ENCODE peak calls at places on chromosome 2, in ten cellular contexts. Q is GM12891; C is fibroblast of the conjunctiva; I is colonic mucosa; W is GOT3; J is stimulated activated naive CD8-positive, alpha-beta T cell treated with anti-CD3 and anti-CD28 coated beads, Interleukin-15, Interleukin-2, amounts not matched to agents 100 U/mL and 50 U/mL, for 24 hours; T is naive B cell; D is T-cell; R is skeletal muscle cell; P is left lobe of liver. S is an unnamed sample.

GRCh38 chr2:40244251-40245010 is 207.5 kb downstream of the SLC8A1 start:
- DNase-seq in Q (peak), C (peak), I (peak), W (no peak), J (no peak), T (no peak), D (peak), R (no peak), P (peak), S (peak)

GRCh38 chr2:235526166-235526565 is 32.3 kb downstream of the AGAP1 start:
- DNase-seq in Q (no peak), C (no peak), I (no peak), W (no peak), J (no peak), T (no peak), D (no peak), R (no peak), P (no peak), S (no peak)

GRCh38 chr2:157468931-157469708 is 25.2 kb upstream of the CYTIP start:
- DNase-seq in Q (no peak), C (peak), I (no peak), W (no peak), J (no peak), T (peak), D (no peak), R (peak), P (no peak), S (no peak)

GRCh38 chr2:37802899-37803379 is 122.1 kb upstream of the RMDN2 start:
- DNase-seq in Q (no peak), C (peak), I (no peak), W (no peak), J (no peak), T (no peak), D (no peak), R (peak), P (no peak), S (no peak)

GRCh38 chr2:3044587-3045317 is 332.9 kb downstream of the EIPR1 start:
- DNase-seq in Q (no peak), C (no peak), I (no peak), W (no peak), J (no peak), T (no peak), D (no peak), R (no peak), P (peak), S (no peak)

GRCh38 chr2:208501217-208501616 is 94.6 kb downstream of the PTH2R start:
- DNase-seq in Q (no peak), C (no peak), I (peak), W (no peak), J (no peak), T (no peak), D (no peak), R (no peak), P (no peak), S (no peak)

GRCh38 chr2:18987592-18988073 is 370.8 kb downstream of the OSR1 start:
- DNase-seq in Q (no peak), C (peak), I (peak), W (peak), J (no peak), T (no peak), D (no peak), R (peak), P (peak), S (peak)

GRCh38 chr2:229133155-229133772 is 137.8 kb downstream of the PID1 start:
- DNase-seq in Q (no peak), C (peak), I (peak), W (no peak), J (no peak), T (no peak), D (no peak), R (no peak), P (no peak), S (no peak)

GRCh38 chr2:27958711-27959378 is 68.3 kb downstream of the BABAM2 start:
- DNase-seq in Q (no peak), C (no peak), I (no peak), W (no peak), J (no peak), T (no peak), D (no peak), R (no peak), P (no peak), S (no peak)